ENCODE peak calls at places on chromosome 9, in ten cellular contexts. W is H1, A is fibroblast of lung, O is neuronal stem cell, H is IMR-90, Z is HCT116, N is DND-41, M is keratinocyte, G is OCI-LY7, V is hepatocyte. F is an unnamed sample.

GRCh38 chr9:76441551-76442322 is 17.2 kb upstream of the GCNT1 start:
- DNase-seq in W (no peak), A (peak), O (no peak), H (peak), Z (no peak), N (no peak), M (no peak), G (no peak), V (no peak), F (peak)

GRCh38 chr9:6090272-6090671 is 74.8 kb upstream of the RANBP6 start:
- DNase-seq in W (no peak), A (no peak), O (no peak), H (no peak), Z (no peak), N (no peak), M (no peak), G (no peak), V (no peak), F (no peak)

GRCh38 chr9:73154760-73155159 is 3.1 kb downstream of the ANXA1 start:
- DNase-seq in W (no peak), A (peak), O (no peak), H (peak), Z (no peak), N (no peak), M (no peak), G (no peak), V (no peak), F (no peak)

GRCh38 chr9:127915325-127915752 is 1.5 kb downstream of the ST6GALNAC4 start:
- DNase-seq in W (no peak), A (no peak), O (no peak), H (no peak), Z (no peak), N (no peak), M (no peak), G (no peak), V (no peak), F (no peak)

GRCh38 chr9:34254141-34254913 is 74.7 kb downstream of the KIF24 start:
- DNase-seq in W (no peak), A (peak), O (no peak), H (peak), Z (peak), N (no peak), M (peak), G (no peak), V (peak), F (peak)

GRCh38 chr9:101400120-101400519 is 1.5 kb downstream of the ZNF189 start:
- DNase-seq in W (no peak), A (peak), O (no peak), H (no peak), Z (no peak), N (no peak), M (no peak), G (no peak), V (peak), F (no peak)

GRCh38 chr9:99607852-99608448 is 213.7 kb upstream of the NR4A3 start:
- DNase-seq in W (no peak), A (peak), O (no peak), H (no peak), Z (no peak), N (no peak), M (no peak), G (no peak), V (no peak), F (no peak)

GRCh38 chr9:27622688-27623340 is 49.5 kb upstream of the C9orf72 start:
- DNase-seq in W (no peak), A (no peak), O (no peak), H (no peak), Z (no peak), N (no peak), M (no peak), G (no peak), V (no peak), F (no peak)

GRCh38 chr9:77751341-77752091 is 103.4 kb upstream of the GNA14 start:
- DNase-seq in W (no peak), A (peak), O (peak), H (peak), Z (peak), N (peak), M (no peak), G (peak), V (peak), F (peak)

GRCh38 chr9:135290086-135290485 is 189.5 kb upstream of the PPP1R26 start:
- DNase-seq in W (no peak), A (no peak), O (no peak), H (no peak), Z (no peak), N (no peak), M (no peak), G (no peak), V (no peak), F (no peak)

GRCh38 chr9:96192710-96193109 is 109.3 kb downstream of the HSD17B3 start:
- DNase-seq in W (no peak), A (no peak), O (no peak), H (no peak), Z (no peak), N (no peak), M (no peak), G (no peak), V (no peak), F (no peak)

GRCh38 chr9:96412174-96412913 is 5.8 kb downstream of the ZNF367 start:
- DNase-seq in W (no peak), A (no peak), O (no peak), H (no peak), Z (no peak), N (no peak), M (no peak), G (no peak), V (no peak), F (no peak)

GRCh38 chr9:126642009-126642744 is 28.4 kb downstream of the LMX1B start:
- DNase-seq in W (no peak), A (no peak), O (no peak), H (no peak), Z (no peak), N (no peak), M (no peak), G (no peak), V (no peak), F (no peak)

GRCh38 chr9:35538361-35539234 is 48.7 kb downstream of the RUSC2 start:
- DNase-seq in W (peak), A (peak), O (peak), H (peak), Z (no peak), N (no peak), M (no peak), G (no peak), V (peak), F (peak)

GRCh38 chr9:129566563-129567266 is 54.2 kb downstream of the C9orf50 start:
- DNase-seq in W (no peak), A (no peak), O (no peak), H (no peak), Z (no peak), N (no peak), M (no peak), G (no peak), V (no peak), F (no peak)

GRCh38 chr9:77999231-77999631 is 32.4 kb downstream of the GNAQ start:
- DNase-seq in W (no peak), A (peak), O (no peak), H (peak), Z (no peak), N (no peak), M (no peak), G (no peak), V (no peak), F (no peak)

GRCh38 chr9:79600466-79600865 is 28.7 kb downstream of the TLE4 start:
- DNase-seq in W (no peak), A (no peak), O (no peak), H (no peak), Z (no peak), N (no peak), M (no peak), G (no peak), V (no peak), F (no peak)

GRCh38 chr9:116027951-116028350 is 125.6 kb upstream of the PAPPA start:
- DNase-seq in W (no peak), A (no peak), O (no peak), H (peak), Z (no peak), N (no peak), M (no peak), G (no peak), V (no peak), F (no peak)

GRCh38 chr9:34540826-34541225 is 18.0 kb upstream of the ENHO start:
- DNase-seq in W (peak), A (peak), O (no peak), H (peak), Z (no peak), N (no peak), M (no peak), G (no peak), V (peak), F (peak)

GRCh38 chr9:116204252-116204882 is 50.8 kb downstream of the PAPPA start:
- DNase-seq in W (no peak), A (no peak), O (no peak), H (no peak), Z (no peak), N (no peak), M (no peak), G (no peak), V (no peak), F (no peak)

GRCh38 chr9:130979591-130980385 is 29.2 kb upstream of the LAMC3 start:
- DNase-seq in W (no peak), A (no peak), O (no peak), H (no peak), Z (no peak), N (no peak), M (no peak), G (no peak), V (no peak), F (no peak)

GRCh38 chr9:100426532-100427365 is at the start of gene MSANTD3:
- DNase-seq in W (peak), A (peak), O (peak), H (peak), Z (peak), N (peak), M (no peak), G (peak), V (peak), F (peak)

GRCh38 chr9:36834736-36835135 is 199.3 kb downstream of the PAX5 start:
- DNase-seq in W (no peak), A (no peak), O (no peak), H (no peak), Z (no peak), N (no peak), M (no peak), G (no peak), V (no peak), F (no peak)
- H3K4me2 ChIP-seq in W (no peak), A (no peak), O (no peak), H (no peak), Z (no peak), N (no peak), M (no peak), G (no peak), V (no peak), F (no peak)

DNA sequence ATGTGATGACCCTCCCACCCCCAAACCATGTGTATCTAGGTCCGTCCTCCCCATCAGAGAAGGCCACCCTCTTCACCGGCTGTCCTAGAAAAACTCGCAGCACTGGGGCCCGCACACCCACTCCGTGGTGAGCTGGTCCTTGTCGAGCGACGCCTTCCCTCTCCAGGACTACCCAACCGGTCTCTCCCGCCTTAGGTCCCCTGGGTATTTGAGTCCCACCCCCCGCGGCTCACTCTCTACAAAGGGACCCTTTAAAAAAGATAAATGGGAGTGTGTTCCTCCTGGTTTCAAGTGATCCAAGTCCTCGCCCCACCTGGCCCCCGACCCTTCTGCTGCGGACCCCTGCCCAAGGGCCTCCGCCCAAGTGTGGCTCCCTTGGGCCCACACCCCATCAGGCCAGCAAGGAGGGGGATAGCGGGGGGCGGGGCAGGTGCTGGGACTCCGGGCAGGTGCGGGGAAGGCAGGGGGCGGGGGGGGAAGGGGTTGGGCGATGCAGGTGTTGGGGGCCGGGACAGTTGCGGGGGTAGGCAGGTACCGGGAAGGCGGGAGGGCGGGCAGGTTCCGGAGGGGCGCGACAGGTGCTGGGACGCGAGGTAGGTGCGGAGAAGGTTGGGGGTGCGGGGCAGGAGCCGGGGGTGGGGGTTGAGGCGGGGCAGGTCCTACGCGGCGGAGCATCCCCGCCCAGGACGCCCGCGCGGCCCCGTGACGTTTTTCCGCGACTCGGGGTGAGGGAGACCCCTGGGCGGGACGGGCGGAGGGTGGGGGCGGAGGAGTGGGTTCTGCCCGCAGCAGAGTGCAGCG is 941 bp upstream of the ARRDC1 start:
- DNase-seq in W (no peak), A (no peak), O (no peak), H (no peak), Z (no peak), N (no peak), M (no peak), G (no peak), V (peak), F (no peak)
- H2AFZ ChIP-seq in W (no peak), A (peak), O (peak), H (peak), Z (no peak), N (no peak), M (no peak), G (no peak), V (peak), F (no peak)

GRCh38 chr9:16139781-16140180 is 586.9 kb downstream of the CCDC171 start:
- DNase-seq in W (no peak), A (peak), O (no peak), H (no peak), Z (no peak), N (no peak), M (no peak), G (no peak), V (no peak), F (no peak)
- H3K4me2 ChIP-seq in W (no peak), A (no peak), O (no peak), H (no peak), Z (no peak), N (no peak), M (no peak), G (no peak), V (no peak), F (no peak)

DNA sequence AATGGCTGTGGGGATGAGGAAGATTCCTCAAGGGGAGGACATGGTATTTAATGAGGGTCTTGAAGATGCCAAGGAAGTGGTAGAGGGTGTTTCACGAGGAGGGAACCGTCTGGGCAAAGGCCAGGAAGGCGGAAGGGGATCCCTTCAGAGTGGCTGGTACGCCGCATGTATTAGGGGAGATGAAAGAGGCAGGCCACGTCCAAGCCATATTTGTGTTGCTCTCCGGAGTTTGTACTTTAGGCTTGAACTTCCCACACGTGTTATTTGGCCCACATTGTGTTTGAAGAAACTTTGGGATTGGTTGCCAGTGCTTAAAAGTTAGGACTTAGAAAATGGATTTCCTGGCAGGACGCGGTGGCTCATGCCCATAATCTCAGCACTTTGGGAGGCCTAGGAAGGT is 1.2 kb downstream of the FXN start:
- DNase-seq in W (no peak), A (no peak), O (no peak), H (no peak), Z (no peak), N (no peak), M (no peak), G (peak), V (no peak), F (no peak)
- H2AFZ ChIP-seq in W (no peak), A (peak), O (peak), H (peak), Z (peak), N (peak), M (peak), G (peak), V (peak), F (peak)

DNA sequence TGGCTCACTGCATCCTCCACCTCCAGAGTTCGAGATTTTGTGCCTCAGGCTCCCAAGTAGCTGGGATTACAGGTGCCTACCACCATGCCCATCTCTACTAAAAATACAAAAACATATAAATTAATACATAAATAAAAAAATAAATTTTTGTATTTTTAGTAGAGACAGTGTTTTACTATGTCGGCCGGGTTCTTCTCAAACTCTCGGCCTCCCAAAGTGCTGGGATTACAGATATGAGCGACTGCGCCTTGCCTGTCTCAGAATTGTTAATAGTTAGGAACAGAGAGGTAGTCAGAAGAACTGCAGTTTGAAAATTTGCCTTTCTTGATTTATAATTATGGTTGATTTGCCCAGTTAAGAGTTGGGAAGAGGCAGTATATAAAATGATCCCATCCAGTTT is 2.8 kb downstream of the ATP6V1G1 start:
- DNase-seq in W (no peak), A (no peak), O (no peak), H (no peak), Z (no peak), N (no peak), M (no peak), G (no peak), V (no peak), F (no peak)
- H3K4me2 ChIP-seq in W (no peak), A (peak), O (no peak), H (no peak), Z (no peak), N (no peak), M (no peak), G (peak), V (peak), F (no peak)

GRCh38 chr9:109967651-109968331 is 187.8 kb downstream of the PALM2AKAP2 start:
- DNase-seq in W (no peak), A (no peak), O (no peak), H (no peak), Z (no peak), N (no peak), M (no peak), G (no peak), V (no peak), F (no peak)

GRCh38 chr9:109969559-109970237 is 189.7 kb downstream of the PALM2AKAP2 start:
- DNase-seq in W (no peak), A (no peak), O (no peak), H (peak), Z (no peak), N (no peak), M (no peak), G (no peak), V (no peak), F (no peak)

GRCh38 chr9:109966643-109967368 is 186.8 kb downstream of the PALM2AKAP2 start:
- DNase-seq in W (no peak), A (no peak), O (no peak), H (no peak), Z (no peak), N (no peak), M (no peak), G (peak), V (no peak), F (no peak)

GRCh38 chr9:109968332-109968657 is 188.3 kb downstream of the PALM2AKAP2 start:
- DNase-seq in W (no peak), A (no peak), O (no peak), H (peak), Z (no peak), N (no peak), M (no peak), G (no peak), V (no peak), F (no peak)

GRCh38 chr9:109968702-109969450 is 188.9 kb downstream of the PALM2AKAP2 start:
- DNase-seq in W (peak), A (no peak), O (no peak), H (peak), Z (no peak), N (no peak), M (no peak), G (peak), V (peak), F (peak)
- H2AFZ ChIP-seq in W (peak), A (no peak), O (peak), H (peak), Z (no peak), N (no peak), M (no peak), G (peak), V (no peak), F (no peak)

GRCh38 chr9:1231998-1232919 is 182.1 kb downstream of the DMRT2 start:
- DNase-seq in W (no peak), A (peak), O (no peak), H (peak), Z (no peak), N (no peak), M (no peak), G (no peak), V (no peak), F (peak)
- H3K4me2 ChIP-seq in W (no peak), A (peak), O (no peak), H (peak), Z (no peak), N (no peak), M (peak), G (no peak), V (no peak), F (no peak)

GRCh38 chr9:94865599-94866456 is 139.3 kb downstream of the AOPEP start:
- DNase-seq in W (no peak), A (peak), O (peak), H (peak), Z (no peak), N (no peak), M (no peak), G (no peak), V (peak), F (no peak)
- H2AFZ ChIP-seq in W (no peak), A (no peak), O (peak), H (no peak), Z (no peak), N (no peak), M (no peak), G (no peak), V (no peak), F (no peak)

GRCh38 chr9:20744046-20744630 is 60.1 kb downstream of the FOCAD start:
- DNase-seq in W (no peak), A (no peak), O (no peak), H (no peak), Z (no peak), N (no peak), M (no peak), G (no peak), V (peak), F (no peak)
- H3K4me2 ChIP-seq in W (no peak), A (no peak), O (no peak), H (no peak), Z (no peak), N (no peak), M (no peak), G (no peak), V (no peak), F (no peak)